ENCODE peak calls at places on chromosomes 13 and 19, in five cellular contexts. One of them, this sample, is unnamed.

GRCh38 chr19:19849056-19849455 is 16.6 kb upstream of the ZNF253 start:
- DNase-seq in stimulated activated CD8-positive, alpha-beta memory T cell treated with anti-CD3 and anti-CD28 coated beads, Interleukin-2, amount 100 ng/mL, for 48 hours: no peak
- DNase-seq in stimulated activated effector memory CD8-positive, alpha-beta T cell treated with anti-CD3 and anti-CD28 coated beads, Interleukin-12 subunit alpha, Interleukin-12 subunit beta, amount 100 ng/mL, for 72 hours: no peak
- DNase-seq in activated CD4-positive, alpha-beta T cell treated with anti-CD3 and anti-CD28 coated beads, Interleukin-2, amount 10 ng/mL, durations not matched to agents 7 days and 5 days: no peak
- DNase-seq in breast epithelium: no peak
- DNase-seq in this sample: no peak

GRCh38 chr19:38043649-38044144 is 136.7 kb downstream of the SIPA1L3 start:
- DNase-seq in stimulated activated CD8-positive, alpha-beta memory T cell treated with anti-CD3 and anti-CD28 coated beads, Interleukin-2, amount 100 ng/mL, for 48 hours: no peak
- DNase-seq in stimulated activated effector memory CD8-positive, alpha-beta T cell treated with anti-CD3 and anti-CD28 coated beads, Interleukin-12 subunit alpha, Interleukin-12 subunit beta, amount 100 ng/mL, for 72 hours: no peak
- DNase-seq in breast epithelium: no peak
- DNase-seq in activated CD4-positive, alpha-beta T cell treated with anti-CD3 and anti-CD28 coated beads, Interleukin-2, amount 10 ng/mL, durations not matched to agents 7 days and 5 days: no peak
- DNase-seq in this sample: no peak

GRCh38 chr13:28849441-28849840 is 29.3 kb downstream of the MTUS2 start:
- DNase-seq in activated CD4-positive, alpha-beta T cell treated with anti-CD3 and anti-CD28 coated beads, Interleukin-2, amount 10 ng/mL, durations not matched to agents 7 days and 5 days: no peak
- DNase-seq in breast epithelium: no peak
- DNase-seq in stimulated activated CD8-positive, alpha-beta memory T cell treated with anti-CD3 and anti-CD28 coated beads, Interleukin-2, amount 100 ng/mL, for 48 hours: no peak
- DNase-seq in stimulated activated effector memory CD8-positive, alpha-beta T cell treated with anti-CD3 and anti-CD28 coated beads, Interleukin-12 subunit alpha, Interleukin-12 subunit beta, amount 100 ng/mL, for 72 hours: no peak
- DNase-seq in this sample: no peak

GRCh38 chr19:17686027-17686511 is 2.1 kb downstream of the UNC13A start:
- DNase-seq in stimulated activated effector memory CD8-positive, alpha-beta T cell treated with anti-CD3 and anti-CD28 coated beads, Interleukin-12 subunit alpha, Interleukin-12 subunit beta, amount 100 ng/mL, for 72 hours: no peak
- DNase-seq in activated CD4-positive, alpha-beta T cell treated with anti-CD3 and anti-CD28 coated beads, Interleukin-2, amount 10 ng/mL, durations not matched to agents 7 days and 5 days: no peak
- DNase-seq in breast epithelium: no peak
- DNase-seq in stimulated activated CD8-positive, alpha-beta memory T cell treated with anti-CD3 and anti-CD28 coated beads, Interleukin-2, amount 100 ng/mL, for 48 hours: no peak
- DNase-seq in this sample: peak; percentile 41

GRCh38 chr19:2289714-2290435 is 7.9 kb upstream of the PEAK3 start:
- DNase-seq in stimulated activated CD8-positive, alpha-beta memory T cell treated with anti-CD3 and anti-CD28 coated beads, Interleukin-2, amount 100 ng/mL, for 48 hours: no peak
- DNase-seq in stimulated activated effector memory CD8-positive, alpha-beta T cell treated with anti-CD3 and anti-CD28 coated beads, Interleukin-12 subunit alpha, Interleukin-12 subunit beta, amount 100 ng/mL, for 72 hours: no peak
- DNase-seq in activated CD4-positive, alpha-beta T cell treated with anti-CD3 and anti-CD28 coated beads, Interleukin-2, amount 10 ng/mL, durations not matched to agents 7 days and 5 days: peak; percentile 81
- DNase-seq in breast epithelium: no peak
- DNase-seq in this sample: peak; percentile 66

GRCh38 chr13:94726425-94726824 is 14.1 kb upstream of the SOX21 start:
- DNase-seq in stimulated activated CD8-positive, alpha-beta memory T cell treated with anti-CD3 and anti-CD28 coated beads, Interleukin-2, amount 100 ng/mL, for 48 hours: no peak
- DNase-seq in activated CD4-positive, alpha-beta T cell treated with anti-CD3 and anti-CD28 coated beads, Interleukin-2, amount 10 ng/mL, durations not matched to agents 7 days and 5 days: no peak
- DNase-seq in stimulated activated effector memory CD8-positive, alpha-beta T cell treated with anti-CD3 and anti-CD28 coated beads, Interleukin-12 subunit alpha, Interleukin-12 subunit beta, amount 100 ng/mL, for 72 hours: no peak
- DNase-seq in breast epithelium: no peak
- DNase-seq in this sample: no peak

GRCh38 chr19:3693030-3693925 is 7.0 kb downstream of the PIP5K1C start:
- DNase-seq in stimulated activated effector memory CD8-positive, alpha-beta T cell treated with anti-CD3 and anti-CD28 coated beads, Interleukin-12 subunit alpha, Interleukin-12 subunit beta, amount 100 ng/mL, for 72 hours: no peak
- DNase-seq in activated CD4-positive, alpha-beta T cell treated with anti-CD3 and anti-CD28 coated beads, Interleukin-2, amount 10 ng/mL, durations not matched to agents 7 days and 5 days: no peak
- DNase-seq in stimulated activated CD8-positive, alpha-beta memory T cell treated with anti-CD3 and anti-CD28 coated beads, Interleukin-2, amount 100 ng/mL, for 48 hours: no peak
- DNase-seq in breast epithelium: no peak
- DNase-seq in this sample: no peak

GRCh38 chr19:45901912-45902650 is at the start of gene MYPOP:
- DNase-seq in stimulated activated effector memory CD8-positive, alpha-beta T cell treated with anti-CD3 and anti-CD28 coated beads, Interleukin-12 subunit alpha, Interleukin-12 subunit beta, amount 100 ng/mL, for 72 hours: no peak
- DNase-seq in activated CD4-positive, alpha-beta T cell treated with anti-CD3 and anti-CD28 coated beads, Interleukin-2, amount 10 ng/mL, durations not matched to agents 7 days and 5 days: no peak
- DNase-seq in breast epithelium: no peak
- DNase-seq in stimulated activated CD8-positive, alpha-beta memory T cell treated with anti-CD3 and anti-CD28 coated beads, Interleukin-2, amount 100 ng/mL, for 48 hours: no peak
- DNase-seq in this sample: peak; percentile 40